ENCODE peak calls at places on chromosomes 12 and 14, in seven cellular contexts. M is psoas muscle, P is AG10803, U is bronchial epithelial cell, Z is astrocyte of the cerebellum, F is right atrium auricular region, I is MM.1S. J is an unnamed sample.

GRCh38 chr14:57420033-57420432 is 29.6 kb downstream of the NAA30 start:
- DNase-seq in P (no peak), I (no peak), Z (no peak), U (no peak), F (no peak), M (no peak), J (no peak)

GRCh38 chr14:99774526-99775307 is 18.5 kb upstream of the EML1 start:
- DNase-seq in I (no peak), U (no peak), F (peak), M (no peak), P (peak), Z (peak), J (no peak)

GRCh38 chr14:80216818-80217217 is 5.5 kb upstream of the DIO2 start:
- DNase-seq in Z (no peak), U (peak), M (no peak), I (no peak), P (no peak), F (no peak), J (no peak)

GRCh38 chr14:22973217-22974032 is 8.9 kb downstream of the AJUBA start:
- DNase-seq in P (peak), F (no peak), Z (peak), I (peak), U (peak), M (no peak), J (no peak)

GRCh38 chr14:20848316-20848954 is 42.8 kb upstream of the RNASE3 start:
- DNase-seq in P (peak), M (no peak), F (no peak), Z (no peak), U (peak), I (no peak), J (no peak)

GRCh38 chr14:21075719-21076437 is 5.8 kb downstream of the ARHGEF40 start:
- DNase-seq in I (no peak), F (no peak), U (no peak), M (no peak), Z (no peak), P (no peak), J (no peak)

GRCh38 chr12:127987199-127987901 is 279.6 kb upstream of the TMEM132C start:
- DNase-seq in U (no peak), M (no peak), I (no peak), Z (no peak), P (peak), F (no peak), J (no peak)

GRCh38 chr12:131159660-131160059 is 206.0 kb downstream of the ADGRD1 start:
- DNase-seq in F (no peak), Z (no peak), P (no peak), I (no peak), M (no peak), U (no peak), J (no peak)

GRCh38 chr12:1310684-1311083 is 283.7 kb downstream of the FBXL14 start:
- DNase-seq in M (no peak), Z (no peak), U (no peak), F (no peak), P (no peak), I (no peak), J (no peak)

GRCh38 chr14:94196057-94196456 is 21.9 kb downstream of the PPP4R4 start:
- DNase-seq in M (no peak), F (no peak), Z (no peak), I (no peak), P (no peak), U (no peak), J (no peak)

GRCh38 chr12:123003257-123003656 is 22.8 kb downstream of the ARL6IP4 start:
- DNase-seq in Z (no peak), F (no peak), P (no peak), U (no peak), M (peak), I (no peak), J (no peak)

GRCh38 chr14:96156804-96157760 is 47.6 kb upstream of the BDKRB2 start:
- DNase-seq in Z (no peak), U (no peak), P (no peak), F (peak), I (no peak), M (no peak), J (no peak)

GRCh38 chr14:106622200-106622745 is 1095.9 kb downstream of the TMEM121 start:
- DNase-seq in U (no peak), I (no peak), F (no peak), Z (no peak), M (no peak), P (no peak), J (no peak)

GRCh38 chr14:26427059-26427458 is 170.8 kb downstream of the NOVA1 start:
- DNase-seq in F (no peak), Z (peak), P (peak), U (no peak), I (no peak), M (no peak), J (no peak)

GRCh38 chr12:57093412-57094193 is 4.7 kb downstream of the NAB2 start:
- DNase-seq in F (peak), I (peak), M (peak), P (peak), Z (no peak), U (peak), J (no peak)

GRCh38 chr14:56297449-56297848 is 179.2 kb downstream of the PELI2 start:
- DNase-seq in Z (no peak), P (no peak), F (no peak), M (no peak), U (no peak), I (no peak), J (no peak)

GRCh38 chr12:66188584-66189475 is at the start of gene IRAK3:
- DNase-seq in M (peak), Z (no peak), F (peak), I (no peak), P (peak), U (peak), J (no peak)

GRCh38 chr14:25132734-25133422 is 82.9 kb upstream of the STXBP6 start:
- DNase-seq in U (peak), F (peak), Z (peak), M (peak), I (peak), P (peak), J (no peak)

GRCh38 chr14:105419055-105419304 is 647 bp upstream of the MTA1 start:
- DNase-seq in I (no peak), M (no peak), F (no peak), U (no peak), P (no peak), Z (no peak), J (no peak)

GRCh38 chr14:64298773-64299172 is 4.6 kb upstream of the ESR2 start:
- DNase-seq in Z (no peak), M (no peak), F (no peak), U (no peak), P (no peak), I (peak), J (no peak)

GRCh38 chr14:103846569-103847438 is 571 bp downstream of the PPP1R13B start:
- DNase-seq in I (peak), M (peak), F (no peak), U (peak), Z (no peak), P (no peak), J (no peak)

GRCh38 chr12:111425655-111426054 is 19.9 kb downstream of the SH2B3 start:
- DNase-seq in I (no peak), U (no peak), F (no peak), Z (no peak), P (no peak), M (no peak), J (no peak)

GRCh38 chr12:98416845-98417244 is 98.5 kb upstream of the TMPO start:
- DNase-seq in F (no peak), U (peak), Z (no peak), I (no peak), M (no peak), P (peak), J (no peak)

GRCh38 chr12:114668151-114668891 is 15.7 kb downstream of the TBX3 start:
- DNase-seq in I (peak), U (peak), Z (no peak), F (peak), P (peak), M (peak), J (no peak)

GRCh38 chr14:59630281-59630963 is 53.8 kb upstream of the CCDC175 start:
- DNase-seq in Z (no peak), F (no peak), M (no peak), U (no peak), I (no peak), P (no peak), J (no peak)

GRCh38 chr12:59005195-59005961 is 85.1 kb upstream of the LRIG3 start:
- DNase-seq in F (no peak), P (peak), U (no peak), Z (no peak), I (no peak), M (no peak), J (no peak)

GRCh38 chr14:31937730-31938346 is 139.3 kb upstream of the ARHGAP5 start:
- DNase-seq in I (no peak), U (peak), Z (no peak), P (peak), M (peak), F (peak), J (peak)

GRCh38 chr14:37899365-37899764 is 303.9 kb downstream of the TTC6 start:
- DNase-seq in M (no peak), P (no peak), Z (no peak), U (no peak), I (no peak), F (no peak), J (no peak)

GRCh38 chr12:7433276-7433822 is 10.6 kb downstream of the CD163L1 start:
- DNase-seq in P (peak), I (no peak), Z (peak), F (no peak), M (no peak), U (peak), J (no peak)

GRCh38 chr14:91413547-91414474 is 3.8 kb downstream of the CCDC88C start:
- DNase-seq in M (no peak), P (no peak), F (no peak), Z (no peak), I (peak), U (peak), J (no peak)

GRCh38 chr14:105281354-105282097 is 19.3 kb downstream of the BRF1 start:
- DNase-seq in I (no peak), U (peak), M (no peak), P (peak), Z (peak), F (no peak), J (no peak)

GRCh38 chr12:40502322-40502721 is 189.9 kb upstream of the CNTN1 start:
- DNase-seq in I (peak), F (no peak), U (no peak), P (no peak), Z (no peak), M (no peak), J (no peak)

GRCh38 chr14:101825797-101826196 is 64.3 kb downstream of the PPP2R5C start:
- DNase-seq in P (no peak), Z (no peak), U (no peak), F (no peak), I (no peak), M (no peak), J (no peak)

GRCh38 chr14:78593949-78594348 is 423.8 kb downstream of the NRXN3 start:
- DNase-seq in U (no peak), P (peak), F (no peak), M (no peak), I (no peak), Z (no peak), J (no peak)
- H3K4me3 ChIP-seq in U (no peak), P (no peak), F (no peak), M (no peak), I (no peak), Z (no peak), J (no peak)

DNA sequence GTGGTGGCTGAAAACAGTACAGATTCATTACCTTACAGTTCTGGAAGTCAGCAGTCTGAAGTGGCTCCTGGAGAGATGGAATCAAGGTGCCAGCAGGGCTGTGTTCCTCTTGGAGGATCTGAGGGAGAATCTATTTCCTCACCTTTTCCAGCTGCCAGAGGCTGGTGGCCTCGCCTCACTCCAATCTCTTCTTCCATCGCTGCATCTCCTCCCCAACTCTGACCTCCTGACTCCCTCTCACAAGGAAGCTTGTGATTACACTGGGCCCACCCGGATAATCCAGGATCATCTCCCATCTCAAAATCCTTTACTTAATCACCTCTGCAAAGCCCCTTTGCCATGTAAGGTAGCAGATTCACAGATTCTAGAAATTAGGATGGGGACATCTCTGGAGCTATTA is 11.4 kb upstream of the NCOR2 start:
- DNase-seq in M (no peak), F (no peak), I (no peak), P (no peak), Z (no peak), U (no peak), J (no peak)
- TF ChIP-seq CTCF in M (no peak), F (no peak), I (no peak), P (no peak), Z (no peak), U (no peak), J (no peak)

DNA sequence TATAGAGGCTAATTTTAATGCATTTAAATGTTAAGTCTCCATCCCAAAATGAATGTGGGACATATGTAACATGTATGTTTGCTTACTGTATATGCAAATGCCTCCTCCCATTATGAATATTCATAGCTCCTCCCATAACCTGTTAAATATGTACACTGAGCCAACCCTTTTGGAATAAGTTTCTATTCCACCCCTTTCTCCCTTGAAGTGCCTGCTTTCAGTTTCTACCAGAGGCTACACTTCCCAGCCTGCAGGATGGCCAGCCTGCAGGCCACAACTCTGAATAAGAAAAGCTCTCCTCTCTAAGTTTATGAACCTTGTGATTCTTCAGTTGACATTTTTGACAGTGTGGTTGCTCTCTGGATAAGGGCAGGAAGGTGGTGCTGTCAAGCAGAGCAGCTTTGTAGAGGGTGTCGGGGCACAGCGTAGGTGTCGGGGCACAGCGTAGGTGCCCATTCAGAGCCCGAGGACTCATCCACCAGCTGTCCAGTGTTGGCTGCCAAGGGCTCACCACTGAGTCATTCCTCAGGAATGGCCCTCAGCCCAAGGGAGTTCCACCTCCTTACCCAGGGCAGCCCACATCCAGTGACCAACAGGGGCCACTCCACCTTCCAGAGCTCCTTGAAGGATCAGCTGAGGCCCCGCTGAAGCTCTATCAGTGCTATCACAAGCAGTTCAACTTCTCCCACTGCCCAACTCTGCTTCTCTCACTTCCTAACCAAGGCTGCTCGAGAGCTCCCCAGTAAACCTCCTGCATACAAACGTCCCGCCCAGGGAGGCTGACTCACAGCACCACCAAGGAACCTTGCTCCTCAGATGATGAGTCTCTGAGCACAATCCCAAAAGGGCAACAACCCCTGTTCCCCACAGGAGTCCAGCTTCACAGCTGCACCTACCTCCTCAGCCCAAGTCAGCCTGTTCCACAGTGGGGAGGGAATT is 31.4 kb downstream of the VWF start:
- DNase-seq in P (peak), F (no peak), M (peak), U (peak), I (no peak), Z (peak), J (no peak)
- H3K4me3 ChIP-seq in P (no peak), F (no peak), M (no peak), U (no peak), I (no peak), Z (no peak), J (no peak)

GRCh38 chr12:132367401-132367851 is 38.0 kb upstream of the GALNT9 start:
- DNase-seq in P (no peak), I (no peak), U (no peak), F (no peak), M (no peak), Z (no peak), J (no peak)
- TF ChIP-seq CTCF in P (no peak), I (no peak), U (no peak), F (no peak), M (no peak), Z (no peak), J (no peak)

GRCh38 chr14:69850736-69851112 is 28.5 kb upstream of the SMOC1 start:
- DNase-seq in U (no peak), Z (no peak), F (no peak), P (no peak), I (no peak), M (no peak), J (no peak)

GRCh38 chr14:69848156-69848555 is 31.1 kb upstream of the SMOC1 start:
- DNase-seq in U (no peak), I (no peak), P (no peak), Z (no peak), M (no peak), F (no peak), J (no peak)

GRCh38 chr14:69852897-69853296 is 26.3 kb upstream of the SMOC1 start:
- DNase-seq in U (no peak), F (no peak), M (no peak), P (no peak), Z (no peak), I (no peak), J (no peak)

GRCh38 chr14:69848903-69849391 is 30.3 kb upstream of the SMOC1 start:
- DNase-seq in I (no peak), M (peak), F (no peak), P (no peak), Z (no peak), U (no peak), J (no peak)

GRCh38 chr14:69850086-69850735 is 29.0 kb upstream of the SMOC1 start:
- DNase-seq in M (peak), U (no peak), I (no peak), F (no peak), P (no peak), Z (no peak), J (no peak)
- H3K4me3 ChIP-seq in M (peak), U (no peak), I (no peak), F (no peak), P (no peak), Z (peak), J (no peak)

GRCh38 chr12:92362785-92363184 is 217.1 kb upstream of the BTG1 start:
- DNase-seq in Z (no peak), U (no peak), F (no peak), P (no peak), M (no peak), I (peak), J (peak)

GRCh38 chr12:92363295-92364146 is 217.9 kb upstream of the BTG1 start:
- DNase-seq in Z (no peak), I (peak), U (no peak), M (no peak), F (peak), P (peak), J (peak)

GRCh38 chr12:92357584-92358261 is 212.1 kb upstream of the BTG1 start:
- DNase-seq in M (no peak), U (no peak), F (no peak), I (no peak), P (no peak), Z (no peak), J (no peak)

GRCh38 chr12:92362109-92362508 is 216.5 kb upstream of the BTG1 start:
- DNase-seq in M (no peak), Z (no peak), F (no peak), I (peak), U (no peak), P (no peak), J (no peak)

DNA sequence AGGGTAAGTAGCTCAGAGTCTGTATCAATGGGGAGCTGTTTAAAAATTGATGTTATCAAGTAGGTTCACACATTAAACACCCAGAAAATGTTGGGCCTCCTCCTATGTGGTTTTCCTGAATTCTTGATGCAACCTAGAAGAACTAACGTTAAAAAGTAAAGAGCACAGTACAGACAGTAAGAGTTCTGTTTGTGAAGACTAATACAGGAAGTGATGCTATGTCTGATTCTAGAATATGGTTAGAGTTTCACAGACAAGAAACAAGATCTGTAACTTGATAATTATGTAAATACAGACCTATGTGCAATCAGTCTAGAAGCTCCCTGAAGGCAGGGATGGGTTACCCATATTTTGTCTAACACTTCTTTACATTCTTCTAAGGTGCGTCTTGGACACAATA is 214.9 kb upstream of the BTG1 start:
- DNase-seq in M (no peak), I (peak), U (no peak), F (no peak), P (no peak), Z (no peak), J (no peak)
- TF ChIP-seq CTCF in M (no peak), I (no peak), U (no peak), F (no peak), P (no peak), Z (no peak), J (no peak)

DNA sequence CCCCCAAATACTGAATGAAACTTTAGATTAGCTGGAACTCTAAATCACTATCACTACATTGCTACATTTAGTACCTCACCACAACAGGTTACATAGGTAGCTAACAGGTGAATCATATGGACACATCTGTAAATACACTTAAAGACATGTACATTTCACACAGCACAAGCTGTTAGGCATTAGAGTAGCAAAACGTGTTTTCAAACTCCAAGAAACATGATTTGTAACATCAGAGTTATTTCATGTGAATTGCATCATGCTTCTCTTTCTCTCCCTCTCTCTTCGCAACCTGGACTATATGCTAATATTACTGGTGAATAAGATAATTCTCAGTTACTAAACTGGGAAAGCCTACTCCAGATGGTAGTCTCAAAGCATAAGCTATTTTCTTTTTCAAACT is 4.3 kb downstream of the SEL1L start:
- DNase-seq in I (no peak), Z (no peak), M (no peak), F (no peak), P (peak), U (peak), J (no peak)
- H3K4me3 ChIP-seq in I (peak), Z (no peak), M (no peak), F (no peak), P (no peak), U (no peak), J (no peak)

GRCh38 chr14:83909507-83909906 is 1620.4 kb upstream of the FLRT2 start:
- DNase-seq in M (no peak), F (no peak), Z (no peak), I (no peak), P (no peak), U (peak), J (no peak)

DNA sequence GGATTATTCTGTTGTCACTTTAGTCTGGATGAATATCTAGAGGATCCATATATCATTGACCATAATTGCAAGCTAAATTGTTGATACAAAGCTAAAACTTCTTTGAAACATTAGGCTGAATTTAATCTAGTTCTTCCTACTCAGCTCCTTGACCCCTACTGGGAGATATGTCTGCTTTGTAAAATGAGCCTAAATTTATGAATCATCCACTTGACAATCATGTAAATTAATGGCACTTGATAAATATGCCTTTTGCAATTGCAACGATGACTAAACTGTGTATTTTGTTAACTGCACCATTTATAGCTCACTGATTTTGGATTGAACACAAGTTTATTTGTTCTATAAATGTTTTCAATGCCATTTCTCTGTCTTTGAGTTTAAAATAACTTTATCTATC is 1616.5 kb upstream of the FLRT2 start:
- DNase-seq in I (no peak), U (no peak), P (no peak), Z (no peak), M (no peak), F (no peak), J (no peak)
- TF ChIP-seq CTCF in I (no peak), U (no peak), P (no peak), Z (no peak), M (no peak), F (no peak), J (no peak)